ENCODE peak calls at places on chromosomes 13 and 19, in four cellular contexts. E, Q, A and U are unnamed samples.

GRCh38 chr19:35352448-35353304 is 5.0 kb downstream of the FFAR1 start:
- DNase-seq in Q (peak; percentile 59), E (peak; percentile 48), A (peak; percentile 44), U (peak; percentile 35)

GRCh38 chr13:43567608-43568007 is 219.2 kb downstream of the ENOX1 start:
- DNase-seq in E (no peak), A (no peak), Q (no peak), U (no peak)

GRCh38 chr13:35699181-35699580 is 222.7 kb upstream of the MAB21L1 start:
- DNase-seq in A (no peak), E (no peak), Q (no peak), U (no peak)

GRCh38 chr13:113538689-113539058 is 45.9 kb upstream of the TFDP1 start:
- DNase-seq in A (no peak), E (no peak), Q (no peak), U (no peak)

GRCh38 chr13:101298517-101298916 is 117.8 kb downstream of the NALCN start:
- DNase-seq in A (no peak), E (no peak), Q (no peak), U (no peak)

GRCh38 chr13:51257187-51257586 is 35.0 kb downstream of the FAM124A start:
- DNase-seq in Q (no peak), A (no peak), E (no peak), U (no peak)

GRCh38 chr19:38122402-38123093 is 101.5 kb downstream of the DPF1 start:
- DNase-seq in A (no peak), E (no peak), Q (no peak), U (no peak)

GRCh38 chr19:2270157-2270571 is 11.8 kb downstream of the PEAK3 start:
- DNase-seq in A (no peak), E (no peak), Q (peak; percentile 53), U (peak; percentile 83)

GRCh38 chr19:47726467-47726866 is 13.2 kb downstream of the EHD2 start:
- DNase-seq in Q (no peak), A (no peak), E (no peak), U (no peak)

GRCh38 chr19:23565256-23565655 is 121.8 kb downstream of the ZNF675 start:
- DNase-seq in Q (no peak), A (no peak), E (no peak), U (no peak)

GRCh38 chr13:98176777-98177608 is at the start of gene RNF113B:
- DNase-seq in Q (no peak), A (no peak), E (no peak), U (no peak)

GRCh38 chr13:102935896-102936321 is 90.1 kb downstream of the ERCC5 start:
- DNase-seq in Q (no peak), E (no peak), A (no peak), U (no peak)

GRCh38 chr13:30713133-30713532 is 22.2 kb upstream of the ALOX5AP start:
- DNase-seq in E (no peak), Q (no peak), A (no peak), U (peak; percentile 35)

GRCh38 chr13:71979616-71980015 is 112.6 kb upstream of the DACH1 start:
- DNase-seq in A (peak; percentile 26), Q (no peak), E (no peak), U (no peak)

GRCh38 chr13:34256236-34256635 is 438.3 kb downstream of the RFC3 start:
- DNase-seq in A (no peak), Q (no peak), E (no peak), U (no peak)

GRCh38 chr19:35293733-35294309 is 1.9 kb downstream of the MAG start:
- DNase-seq in E (no peak), A (no peak), Q (no peak), U (no peak)

GRCh38 chr19:37817180-37817911 is 38.0 kb upstream of the ZNF573 start:
- DNase-seq in Q (peak; percentile 50), A (no peak), E (no peak), U (peak; percentile 64)

GRCh38 chr13:95317037-95317989 is 16.1 kb upstream of the ABCC4 start:
- DNase-seq in A (no peak), Q (no peak), E (no peak), U (no peak)

GRCh38 chr19:5891938-5892771 is 11.4 kb downstream of the NDUFA11 start:
- DNase-seq in Q (peak; percentile 28), E (no peak), A (no peak), U (no peak)

GRCh38 chr13:20191902-20192469 is 752 bp downstream of the GJB2 start:
- DNase-seq in A (no peak), E (no peak), Q (no peak), U (no peak)

GRCh38 chr13:110161112-110161897 is 145.7 kb downstream of the COL4A1 start:
- DNase-seq in E (no peak), A (no peak), Q (no peak), U (no peak)

GRCh38 chr19:38285567-38285966 is 18.5 kb upstream of the C19orf33 start:
- DNase-seq in E (no peak), A (no peak), Q (no peak), U (no peak)

GRCh38 chr19:10899171-10899653 is 27.9 kb downstream of the CARM1 start:
- DNase-seq in E (no peak), A (peak; percentile 18), Q (no peak), U (no peak)

GRCh38 chr13:95437561-95437960 is 115.0 kb upstream of the CLDN10 start:
- DNase-seq in Q (no peak), E (no peak), A (no peak), U (no peak)

GRCh38 chr13:19093437-19093836 is 88.2 kb downstream of the TUBA3C start:
- DNase-seq in Q (no peak), A (no peak), E (no peak), U (no peak)

GRCh38 chr13:112996671-112997091 is 27.7 kb downstream of the MCF2L start:
- DNase-seq in E (no peak), A (peak; percentile 18), Q (no peak), U (no peak)

GRCh38 chr13:73337511-73337910 is 278.7 kb downstream of the KLF5 start:
- DNase-seq in Q (no peak), A (no peak), E (no peak), U (no peak)